ENCODE peak calls at places on chromosomes 16 and 17, in five cellular contexts. L, J, W, T and O are unnamed samples.

GRCh38 chr17:82490512-82491195 is 28.9 kb upstream of the FOXK2 start:
- DNase-seq in W (no peak), T (no peak), L (no peak), J (no peak), O (peak; percentile 41)

GRCh38 chr16:84277244-84277823 is 17.3 kb upstream of the WFDC1 start:
- DNase-seq in T (no peak), L (peak; percentile 58), W (peak; percentile 84), J (peak; percentile 57), O (peak; percentile 88)

GRCh38 chr17:12877953-12878669 is 88.8 kb downstream of the ARHGAP44 start:
- DNase-seq in W (no peak), J (no peak), L (no peak), T (no peak), O (no peak)

GRCh38 chr16:15041260-15042011 is 14.4 kb downstream of the NTAN1 start:
- DNase-seq in W (peak; percentile 29), T (peak; percentile 51), L (peak; percentile 51), J (no peak), O (peak; percentile 95)

GRCh38 chr17:45998987-45999899 is at the start of gene STH:
- DNase-seq in L (no peak), J (no peak), W (no peak), T (no peak), O (no peak)

GRCh38 chr16:80931985-80932720 is 74.5 kb downstream of the CMC2 start:
- DNase-seq in W (peak; percentile 72), T (no peak), L (peak; percentile 52), J (no peak), O (peak; percentile 95)

GRCh38 chr16:89564476-89565255 is 4.2 kb downstream of the RPL13 start:
- DNase-seq in W (peak; percentile 63), J (no peak), T (no peak), L (peak; percentile 38), O (no peak)

GRCh38 chr16:72832640-72833039 is 215.3 kb downstream of the ZFHX3 start:
- DNase-seq in W (peak; percentile 82), T (peak; percentile 26), J (peak; percentile 41), L (peak; percentile 65), O (peak; percentile 82)

GRCh38 chr17:62381561-62381960 is 1.2 kb downstream of the EFCAB3 start:
- DNase-seq in W (no peak), J (no peak), L (no peak), T (no peak), O (no peak)

GRCh38 chr16:2925951-2926659 is 14.4 kb downstream of the FLYWCH1 start:
- DNase-seq in L (no peak), J (no peak), T (no peak), W (no peak), O (no peak)

GRCh38 chr17:37770631-37771518 is 26.0 kb upstream of the HNF1B start:
- DNase-seq in W (peak; percentile 73), T (no peak), J (no peak), L (peak; percentile 81), O (peak; percentile 61)

GRCh38 chr16:48862087-48862532 is 252.1 kb upstream of the N4BP1 start:
- DNase-seq in T (no peak), L (no peak), W (peak; percentile 23), J (no peak), O (no peak)

GRCh38 chr16:69620564-69620963 is 54.8 kb downstream of the NFAT5 start:
- DNase-seq in L (no peak), W (no peak), J (no peak), T (no peak), O (no peak)

GRCh38 chr16:64626771-64627170 is 495.1 kb downstream of the CDH11 start:
- DNase-seq in T (no peak), L (no peak), J (no peak), W (no peak), O (no peak)

GRCh38 chr17:39921323-39921722 is 2.9 kb upstream of the GSDMB start:
- DNase-seq in J (no peak), L (no peak), W (no peak), T (no peak), O (no peak)

GRCh38 chr16:88468289-88469129 is 15.4 kb downstream of the ZFPM1 start:
- DNase-seq in T (no peak), W (peak; percentile 88), J (no peak), L (peak; percentile 56), O (peak; percentile 69)

GRCh38 chr17:80663783-80664206 is 119.2 kb downstream of the RPTOR start:
- DNase-seq in W (no peak), J (peak; percentile 30), T (no peak), L (no peak), O (no peak)

GRCh38 chr16:12658506-12658905 is 145.2 kb downstream of the CPPED1 start:
- DNase-seq in J (no peak), W (no peak), T (no peak), L (no peak), O (no peak)

GRCh38 chr17:21528031-21528684 is 152.0 kb downstream of the KCNJ12 start:
- DNase-seq in L (no peak), T (no peak), J (no peak), W (no peak), O (no peak)

GRCh38 chr16:79073560-79073959 is 527.0 kb downstream of the MAF start:
- DNase-seq in W (no peak), L (no peak), T (no peak), J (no peak), O (no peak)

GRCh38 chr16:14111713-14112538 is 40.8 kb downstream of the MRTFB start:
- DNase-seq in L (peak; percentile 58), W (no peak), T (no peak), J (no peak), O (peak; percentile 44)

GRCh38 chr17:38980455-38981217 is 13.4 kb upstream of the FBXO47 start:
- DNase-seq in L (no peak), T (no peak), W (no peak), J (no peak), O (no peak)

GRCh38 chr17:38431343-38432145 is 3.3 kb downstream of the ARHGAP23 start:
- DNase-seq in T (no peak), J (no peak), L (no peak), W (no peak), O (no peak)

GRCh38 chr17:55444471-55445441 is 23.1 kb upstream of the MMD start:
- DNase-seq in J (no peak), T (no peak), L (no peak), W (peak; percentile 13), O (no peak)

GRCh38 chr16:5033256-5034166 is at the start of gene NAGPA:
- DNase-seq in T (peak; percentile 37), J (peak; percentile 87), L (peak; percentile 87), W (peak; percentile 95), O (peak; percentile 97)

GRCh38 chr17:76909971-76910760 is 42.0 kb downstream of the MGAT5B start:
- DNase-seq in T (no peak), L (peak; percentile 8), J (peak; percentile 36), W (peak; percentile 91), O (peak; percentile 7)

GRCh38 chr16:275786-276232 is at the start of gene RGS11:
- DNase-seq in T (no peak), L (no peak), W (no peak), J (no peak), O (peak; percentile 69)

GRCh38 chr17:60542066-60542465 is 16.0 kb upstream of the APPBP2 start:
- DNase-seq in W (no peak), T (no peak), J (no peak), L (no peak), O (no peak)

GRCh38 chr17:68738044-68738443 is 136.9 kb upstream of the FAM20A start:
- DNase-seq in L (no peak), J (no peak), W (no peak), T (no peak), O (no peak)

GRCh38 chr17:76994237-76994637 is 126.0 kb downstream of the MGAT5B start:
- DNase-seq in T (no peak), W (peak; percentile 56), J (no peak), L (no peak), O (peak; percentile 31)

GRCh38 chr17:67992541-67993152 is 3.6 kb downstream of the C17orf58 start:
- DNase-seq in W (peak; percentile 40), L (peak; percentile 65), T (no peak), J (peak; percentile 10), O (no peak)

GRCh38 chr17:34622862-34623261 is 43.5 kb downstream of the TMEM132E start:
- DNase-seq in W (no peak), L (no peak), J (no peak), T (no peak), O (no peak)

GRCh38 chr17:44464037-44464436 is 39.2 kb downstream of the GPATCH8 start:
- DNase-seq in T (no peak), W (no peak), L (no peak), J (no peak), O (no peak)

GRCh38 chr16:51641191-51641765 is 490.2 kb upstream of the SALL1 start:
- DNase-seq in T (no peak), J (no peak), W (no peak), L (no peak), O (no peak)

GRCh38 chr16:2490190-2491105 is 15.5 kb downstream of the TBC1D24 start:
- DNase-seq in L (no peak), J (no peak), W (no peak), T (no peak), O (no peak)

GRCh38 chr16:19085679-19086200 is 18.3 kb downstream of the COQ7 start:
- DNase-seq in J (no peak), W (no peak), T (no peak), L (peak; percentile 88), O (no peak)

GRCh38 chr16:9489823-9490467 is 398.5 kb downstream of the HAPSTR1 start:
- DNase-seq in J (no peak), L (no peak), W (peak; percentile 51), T (no peak), O (peak; percentile 72)

GRCh38 chr17:2981325-2981724 is 82.1 kb downstream of the OR1D5 start:
- DNase-seq in L (no peak), T (no peak), J (no peak), W (no peak), O (no peak)
- H3K4me1 ChIP-seq in L (no peaks in the 10 kb centered on the region), T (no peaks in the 10 kb centered on the region), J (no peaks in the 10 kb centered on the region), W (no peaks in the 10 kb centered on the region), O (peaks cover 4% of the 10 kb centered on the region)

GRCh38 chr16:57722651-57723050 is 12.9 kb upstream of the KATNB1 start:
- DNase-seq in T (no peak), L (no peak), J (no peak), W (no peak), O (no peak)
- H3K4me1 ChIP-seq in T (no peaks in the 10 kb centered on the region), L (no peaks in the 10 kb centered on the region), J (no peaks in the 10 kb centered on the region), W (no peaks in the 10 kb centered on the region), O (no peaks in the 10 kb centered on the region)

GRCh38 chr17:29590261-29590978 is 972 bp upstream of the GIT1 start:
- DNase-seq in W (no peak), L (no peak), J (no peak), T (no peak), O (peak; percentile 65)

GRCh38 chr17:29591737-29592624 is 951 bp upstream of the ANKRD13B start:
- DNase-seq in W (peak; percentile 96), J (peak; percentile 62), T (no peak), L (peak; percentile 82), O (peak; percentile 97)

GRCh38 chr17:29589524-29590260 is at the start of gene GIT1:
- DNase-seq in W (peak; percentile 97), T (no peak), J (peak; percentile 85), L (peak; percentile 87), O (peak; percentile 87)

GRCh38 chr17:29592850-29593545 is at the start of gene ANKRD13B:
- DNase-seq in J (no peak), T (no peak), W (peak; percentile 76), L (no peak), O (peak; percentile 69)

GRCh38 chr17:29590979-29591736 is 1.7 kb upstream of the GIT1 start:
- DNase-seq in W (peak; percentile 76), J (no peak), L (no peak), T (no peak), O (peak; percentile 90)
- H3K4me1 ChIP-seq in W (peaks cover 57% of the 10 kb centered on the region), J (peaks cover 69% of the 10 kb centered on the region), L (peaks cover 2% of the 10 kb centered on the region), T (peaks cover 55% of the 10 kb centered on the region), O (peaks cover 14% of the 10 kb centered on the region)

GRCh38 chr17:4586043-4586442 is 1.7 kb downstream of the SMTNL2 start:
- DNase-seq in J (no peak), T (no peak), L (no peak), W (no peak), O (peak; percentile 50)
- H3K4me1 ChIP-seq in J (peaks cover 3% of the 10 kb centered on the region), T (peaks cover 2% of the 10 kb centered on the region), L (no peaks in the 10 kb centered on the region), W (peaks cover 24% of the 10 kb centered on the region), O (peaks cover 3% of the 10 kb centered on the region)